ENCODE peak calls at places on chromosomes 12 and 14, in five cellular contexts. S is transverse colon, C is NB4, E is tibial nerve, M is A549. G is an unnamed sample.
A peak's percentile ranks its signal among the peaks of the same experiment; 100 is the strongest.

GRCh38 chr12:103909811-103910210 is 20.4 kb upstream of the HSP90B1 start:
- DNase-seq in S (no peak), C (no peak), E (no peak), M (no peak), G (no peak)

GRCh38 chr14:61417141-61417540 is 95.8 kb downstream of the PRKCH start:
- DNase-seq in S (no peak), C (no peak), E (no peak), M (no peak), G (no peak)

GRCh38 chr12:2864198-2864597 is 7.4 kb upstream of the TEX52 start:
- DNase-seq in S (no peak), C (no peak), E (no peak), M (no peak), G (no peak)

GRCh38 chr14:92683041-92683440 is 65.4 kb downstream of the LGMN start:
- DNase-seq in S (no peak), C (no peak), E (no peak), M (no peak), G (no peak)

GRCh38 chr14:100827751-100828447 is 2.0 kb downstream of the MEG3 start:
- DNase-seq in S (no peak), C (peak; percentile 70), E (no peak), M (no peak), G (no peak)

GRCh38 chr14:89417111-89417468 is at the start of gene FOXN3:
- DNase-seq in S (peak; percentile 95), C (peak; percentile 91), E (peak; percentile 89), M (peak; percentile 87), G (peak; percentile 98)

GRCh38 chr12:76096079-76096651 is 11.7 kb upstream of the NAP1L1 start:
- DNase-seq in S (no peak), C (no peak), E (no peak), M (no peak), G (no peak)

GRCh38 chr14:21699551-21699950 is 25.9 kb upstream of the OR4E1 start:
- DNase-seq in S (no peak), C (no peak), E (no peak), M (no peak), G (no peak)

GRCh38 chr14:101110729-101111619 is 207.5 kb upstream of the RTL1 start:
- DNase-seq in S (no peak), C (no peak), E (no peak), M (peak; percentile 14), G (peak; percentile 7)

GRCh38 chr12:76018111-76018510 is 13.5 kb downstream of the PHLDA1 start:
- DNase-seq in S (no peak), C (peak; percentile 82), E (no peak), M (peak; percentile 89), G (no peak)

GRCh38 chr12:95614384-95614982 is 63.2 kb upstream of the USP44 start:
- DNase-seq in S (no peak), C (no peak), E (no peak), M (no peak), G (no peak)

DNA sequence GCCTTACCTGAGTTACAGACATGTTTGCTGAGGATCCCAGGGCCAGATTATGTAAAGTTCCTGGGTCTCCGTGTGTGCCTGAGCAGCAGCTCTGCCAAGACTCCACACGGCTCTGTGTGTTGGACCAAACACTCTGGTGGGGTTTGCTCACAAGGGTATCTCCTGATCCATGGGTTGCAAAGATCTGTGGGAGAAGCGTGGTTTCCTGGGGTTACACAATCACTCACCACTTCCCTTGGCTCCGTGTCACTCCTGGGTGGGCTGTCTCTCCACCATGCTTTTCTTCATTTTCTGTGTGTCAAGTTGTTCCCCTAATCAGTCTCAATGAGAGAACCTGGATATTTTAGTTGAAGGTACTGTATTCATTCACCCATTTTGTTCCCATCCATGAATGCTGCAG is 1088.8 kb downstream of the FSCB start:
- DNase-seq in S (no peak), C (peak; percentile 31), E (no peak), M (no peak), G (no peak)
- H3K4me3 ChIP-seq in S (no peak overlapping the region), C (no peak overlapping the region), E (no peak overlapping the region), M (no peak overlapping the region), G (no peak overlapping the region)

GRCh38 chr12:106773945-106774807 is at the start of gene RIC8B:
- DNase-seq in S (peak; percentile 96), C (peak; percentile 100), E (peak; percentile 95), M (peak; percentile 99), G (peak; percentile 99)
- TF ChIP-seq POLR2A in S (peak; percentile 76), C (peak; percentile 72), E (peak; percentile 86), M (peak; percentile 94), G (no peak)

GRCh38 chr14:50262865-50263264 is 31.5 kb upstream of the SOS2 start:
- DNase-seq in S (no peak), C (no peak), E (no peak), M (no peak), G (no peak)

GRCh38 chr14:50257728-50258127 is 26.4 kb upstream of the SOS2 start:
- DNase-seq in S (no peak), C (no peak), E (no peak), M (no peak), G (no peak)

GRCh38 chr14:50260072-50260471 is 28.7 kb upstream of the SOS2 start:
- DNase-seq in S (no peak), C (no peak), E (no peak), M (no peak), G (no peak)

GRCh38 chr14:50263321-50263720 is 31.9 kb upstream of the SOS2 start:
- DNase-seq in S (no peak), C (no peak), E (no peak), M (no peak), G (no peak)

DNA sequence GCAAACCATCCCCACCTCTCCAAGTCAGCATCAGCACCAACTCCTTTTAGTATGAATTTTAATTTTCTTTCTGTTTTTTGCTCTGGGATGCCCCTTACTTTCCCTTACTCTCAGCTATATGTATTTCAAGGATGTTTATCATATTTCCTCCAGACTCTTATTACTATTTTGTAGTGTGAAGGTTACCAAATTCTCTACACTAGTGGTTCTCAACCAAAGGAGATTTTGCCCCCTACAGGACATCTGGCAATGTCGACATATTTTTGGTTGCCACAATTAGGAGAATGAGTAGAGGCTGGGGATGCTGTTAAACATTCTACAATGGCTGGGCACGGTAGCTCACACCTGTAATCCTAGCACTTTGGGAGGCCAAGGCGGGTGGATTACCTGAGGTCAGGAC is 29.1 kb upstream of the SOS2 start:
- DNase-seq in S (no peak), C (peak; percentile 61), E (peak; percentile 14), M (peak; percentile 40), G (no peak)
- TF ChIP-seq CTCF in S (peak; percentile 36), C (peak; percentile 50), E (peak; percentile 28), M (peak; percentile 41), G (no peak)

GRCh38 chr12:22333186-22333745 is 1.2 kb downstream of the ST8SIA1 start:
- DNase-seq in S (no peak), C (peak; percentile 25), E (no peak), M (no peak), G (no peak)
- H3K4me3 ChIP-seq in S (peak overlapping the region; percentile 42), C (no peak overlapping the region), E (no peak overlapping the region), M (no peak overlapping the region), G (peak overlapping the region; percentile 63)

DNA sequence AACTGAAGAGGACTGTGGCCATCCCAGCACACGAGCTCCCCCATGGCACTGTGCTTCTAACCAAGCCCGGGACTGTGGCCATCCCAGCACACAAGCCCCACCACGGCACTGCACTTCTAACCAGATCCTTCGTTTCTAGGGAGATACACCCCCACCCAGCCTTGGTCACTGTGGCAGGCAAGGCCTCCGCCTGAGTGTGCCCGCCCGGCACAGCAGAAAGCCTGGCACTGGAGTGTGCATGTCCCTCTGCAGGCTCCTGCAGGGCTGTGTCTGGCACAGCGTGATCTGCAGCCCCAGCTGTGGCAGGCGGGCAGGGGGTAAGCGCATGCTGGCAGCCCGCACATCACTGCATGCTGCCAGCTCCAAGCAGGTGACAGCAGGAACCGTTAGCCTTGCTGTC is 49.8 kb downstream of the CCDC85C start:
- DNase-seq in S (no peak), C (no peak), E (no peak), M (no peak), G (no peak)
- TF ChIP-seq POLR2A in S (no peak), C (no peak), E (no peak), M (no peak), G (no peak)

GRCh38 chr14:34072921-34073320 is 122.0 kb upstream of the EGLN3 start:
- DNase-seq in S (no peak), C (peak; percentile 18), E (no peak), M (no peak), G (no peak)

GRCh38 chr14:34069854-34070582 is 119.1 kb upstream of the EGLN3 start:
- DNase-seq in S (no peak), C (no peak), E (no peak), M (no peak), G (no peak)

GRCh38 chr14:34072401-34072800 is 121.5 kb upstream of the EGLN3 start:
- DNase-seq in S (no peak), C (no peak), E (no peak), M (no peak), G (no peak)

GRCh38 chr14:34067587-34067986 is 116.7 kb upstream of the EGLN3 start:
- DNase-seq in S (no peak), C (no peak), E (no peak), M (no peak), G (no peak)

DNA sequence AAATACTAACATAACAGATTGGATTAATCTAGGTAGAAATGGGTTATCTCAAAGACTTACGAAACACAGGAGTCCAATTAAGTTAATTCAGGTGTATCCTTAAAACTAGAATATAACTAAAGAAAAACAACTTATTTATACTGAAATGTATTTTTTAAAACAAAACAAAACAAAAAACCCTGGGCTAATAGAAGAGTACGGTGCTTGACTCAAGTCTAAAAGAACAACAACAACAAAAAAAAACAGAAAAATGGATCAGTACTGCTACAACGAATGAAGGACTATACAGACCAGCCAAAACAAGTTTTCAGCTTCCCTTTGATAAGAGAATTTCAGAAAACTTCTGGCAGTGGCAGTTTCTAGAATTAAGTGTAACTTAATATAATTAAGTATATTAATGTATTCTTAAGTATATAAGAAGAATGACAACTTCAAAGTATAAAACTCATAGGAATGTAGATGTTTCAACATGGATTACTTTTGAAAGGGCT is 120.1 kb upstream of the EGLN3 start:
- DNase-seq in S (no peak), C (no peak), E (no peak), M (no peak), G (no peak)
- TF ChIP-seq CTCF in S (no peak), C (no peak), E (no peak), M (no peak), G (no peak)

GRCh38 chr12:57888407-57889157 is 42.1 kb upstream of the CTDSP2 start:
- DNase-seq in S (peak; percentile 83), C (no peak), E (no peak), M (no peak), G (peak; percentile 73)
- H3K4me3 ChIP-seq in S (no peak overlapping the region), C (no peak overlapping the region), E (no peak overlapping the region), M (no peak overlapping the region), G (no peak overlapping the region)

G was measured in lower leg skin.